ENCODE peak calls at places on chromosomes 2 and 18, in nine cellular contexts. F, X, A, E, O, J, Q, C and H are unnamed samples.

GRCh38 chr2:45974056-45974455 is 322.6 kb downstream of the PRKCE start:
- DNase-seq in O (no peak), X (no peak), A (no peak), F (no peak), Q (no peak), C (no peak), J (no peak), E (no peak), H (no peak)

GRCh38 chr2:53498210-53498609 is 269.4 kb upstream of the CHAC2 start:
- DNase-seq in A (peak), F (no peak), O (no peak), J (peak), X (no peak), E (no peak), C (no peak), Q (peak), H (peak)

GRCh38 chr18:59627414-59627813 is 69.8 kb downstream of the CCBE1 start:
- DNase-seq in O (no peak), E (no peak), F (no peak), J (no peak), Q (no peak), C (no peak), A (no peak), X (no peak), H (no peak)

GRCh38 chr2:83900859-83901258 is 558.2 kb downstream of the SUCLG1 start:
- DNase-seq in Q (peak), J (no peak), F (no peak), A (peak), E (no peak), X (no peak), C (no peak), O (no peak), H (peak)

GRCh38 chr18:22347624-22348511 is 69.8 kb downstream of the CTAGE1 start:
- DNase-seq in X (peak), O (no peak), E (peak), C (no peak), A (peak), J (no peak), F (no peak), Q (peak), H (peak)

GRCh38 chr2:20184067-20184938 is 40.6 kb downstream of the SDC1 start:
- DNase-seq in A (peak), Q (peak), F (no peak), C (no peak), E (peak), X (no peak), J (peak), O (no peak), H (peak)

GRCh38 chr18:79872852-79873444 is 75.2 kb downstream of the KCNG2 start:
- DNase-seq in Q (no peak), O (no peak), E (peak), J (no peak), C (no peak), A (no peak), X (no peak), F (no peak), H (no peak)

GRCh38 chr2:40439473-40439872 is 12.4 kb downstream of the SLC8A1 start:
- DNase-seq in O (no peak), F (no peak), J (peak), Q (peak), A (peak), C (no peak), X (no peak), E (no peak), H (peak)

GRCh38 chr2:42128731-42129486 is 40.2 kb upstream of the EML4 start:
- DNase-seq in O (no peak), C (no peak), X (no peak), F (no peak), E (no peak), A (peak), J (peak), Q (peak), H (peak)

GRCh38 chr2:158687315-158687714 is 107.8 kb upstream of the DAPL1 start:
- DNase-seq in O (no peak), E (no peak), A (peak), C (no peak), F (no peak), Q (no peak), J (no peak), X (no peak), H (no peak)

GRCh38 chr2:111689899-111690298 is 194.1 kb downstream of the ANAPC1 start:
- DNase-seq in F (no peak), Q (no peak), A (no peak), C (no peak), X (no peak), O (no peak), J (no peak), E (no peak), H (no peak)

GRCh38 chr2:212532585-212532984 is 6.0 kb downstream of the ERBB4 start:
- DNase-seq in C (no peak), Q (no peak), J (no peak), E (no peak), O (no peak), X (no peak), F (no peak), A (no peak), H (no peak)

GRCh38 chr18:47644896-47645295 is 285.6 kb downstream of the SMAD2 start:
- DNase-seq in Q (no peak), X (no peak), F (no peak), C (no peak), O (no peak), A (no peak), E (no peak), J (no peak), H (no peak)

GRCh38 chr2:127659408-127660290 is 13.7 kb downstream of the GPR17 start:
- DNase-seq in C (no peak), Q (no peak), A (no peak), E (peak), X (no peak), O (no peak), F (peak), J (no peak), H (no peak)

GRCh38 chr2:64634338-64635267 is 19.1 kb downstream of the SERTAD2 start:
- DNase-seq in C (no peak), E (no peak), F (no peak), Q (peak), A (no peak), X (no peak), O (no peak), J (no peak), H (no peak)

GRCh38 chr18:35430721-35431441 is 53.7 kb upstream of the ZNF396 start:
- DNase-seq in Q (no peak), J (no peak), E (no peak), F (no peak), A (no peak), X (no peak), O (no peak), C (no peak), H (no peak)

GRCh38 chr18:5417342-5417741 is 121.8 kb upstream of the ZBTB14 start:
- DNase-seq in F (peak), C (no peak), E (no peak), O (no peak), X (no peak), J (no peak), Q (no peak), A (peak), H (no peak)

GRCh38 chr2:1632006-1632348 is 112.3 kb downstream of the PXDN start:
- DNase-seq in C (no peak), X (no peak), E (no peak), J (peak), A (peak), O (no peak), F (no peak), Q (peak), H (peak)

GRCh38 chr2:199883474-199884212 is 27.4 kb upstream of the C2orf69 start:
- DNase-seq in J (no peak), A (no peak), X (no peak), E (no peak), C (no peak), F (no peak), Q (no peak), O (no peak), H (no peak)

GRCh38 chr2:234286118-234286598 is 210.7 kb downstream of the ARL4C start:
- DNase-seq in E (no peak), O (no peak), Q (no peak), X (peak), A (peak), J (no peak), C (no peak), F (no peak), H (peak)

GRCh38 chr2:54629914-54630609 is 93.4 kb upstream of the EML6 start:
- DNase-seq in C (no peak), F (peak), A (peak), X (peak), Q (peak), E (peak), O (no peak), J (no peak), H (peak)